ENCODE peak calls at places on chromosomes 11 and 22, in ten cellular contexts. Y, A, C, I, T, R, K, Q, O and F are unnamed samples.

GRCh38 chr22:41816241-41816640 is 15.8 kb downstream of the CCDC134 start:
- DNase-seq in Y (no peak), A (no peak), C (no peak), I (no peak), T (no peak), R (no peak), K (no peak), Q (no peak), O (no peak), F (no peak)

GRCh38 chr22:23579280-23579679 is 810 bp downstream of the IGLL1 start:
- DNase-seq in Y (no peak), A (no peak), C (no peak), I (no peak), T (no peak), R (no peak), K (no peak), Q (no peak), O (no peak), F (no peak)

GRCh38 chr22:39219071-39220050 is 25.4 kb downstream of the PDGFB start:
- DNase-seq in Y (no peak), A (no peak), C (no peak), I (no peak), T (peak; percentile 12), R (no peak), K (no peak), Q (no peak), O (no peak), F (no peak)

GRCh38 chr11:114477946-114478537 is 38.8 kb downstream of the REXO2 start:
- DNase-seq in Y (no peak), A (no peak), C (no peak), I (no peak), T (no peak), R (no peak), K (no peak), Q (no peak), O (no peak), F (no peak)

GRCh38 chr11:58654079-58654907 is 31.8 kb downstream of the CNTF start:
- DNase-seq in Y (peak; percentile 36), A (no peak), C (peak; percentile 13), I (peak; percentile 73), T (peak; percentile 86), R (peak; percentile 74), K (peak; percentile 83), Q (peak; percentile 88), O (peak; percentile 92), F (peak; percentile 78)

GRCh38 chr11:44456544-44457270 is 108.8 kb upstream of the CD82 start:
- DNase-seq in Y (no peak), A (no peak), C (no peak), I (no peak), T (no peak), R (no peak), K (no peak), Q (no peak), O (no peak), F (no peak)

GRCh38 chr22:27019827-27020226 is 362.4 kb downstream of the MIAT start:
- DNase-seq in Y (no peak), A (no peak), C (no peak), I (no peak), T (no peak), R (no peak), K (no peak), Q (no peak), O (no peak), F (no peak)

GRCh38 chr11:123822022-123822421 is 15.9 kb upstream of the OR6M1 start:
- DNase-seq in Y (no peak), A (no peak), C (no peak), I (no peak), T (no peak), R (no peak), K (no peak), Q (no peak), O (no peak), F (no peak)

GRCh38 chr22:26492220-26492619 is 8.5 kb downstream of the SRRD start:
- DNase-seq in Y (no peak), A (no peak), C (no peak), I (no peak), T (no peak), R (no peak), K (no peak), Q (no peak), O (no peak), F (no peak)

GRCh38 chr11:81658722-81659121 is 1074.9 kb downstream of the FAM181B start:
- DNase-seq in Y (no peak), A (no peak), C (no peak), I (peak; percentile 9), T (no peak), R (peak; percentile 14), K (no peak), Q (no peak), O (no peak), F (no peak)

GRCh38 chr11:133746663-133747306 is 98.5 kb downstream of the SPATA19 start:
- DNase-seq in Y (no peak), A (no peak), C (no peak), I (no peak), T (peak; percentile 23), R (no peak), K (no peak), Q (no peak), O (no peak), F (no peak)

GRCh38 chr22:44608606-44609226 is 93.3 kb upstream of the PRR5 start:
- DNase-seq in Y (no peak), A (no peak), C (no peak), I (no peak), T (no peak), R (no peak), K (no peak), Q (no peak), O (no peak), F (no peak)

GRCh38 chr11:58530236-58530635 is 22.3 kb upstream of the OR5B21 start:
- DNase-seq in Y (no peak), A (no peak), C (no peak), I (no peak), T (no peak), R (no peak), K (no peak), Q (no peak), O (no peak), F (no peak)

GRCh38 chr11:67095214-67095507 is 23.9 kb upstream of the KDM2A start:
- DNase-seq in Y (no peak), A (no peak), C (no peak), I (no peak), T (no peak), R (no peak), K (no peak), Q (no peak), O (no peak), F (no peak)

GRCh38 chr11:60504219-60504618 is 11.0 kb upstream of the MS4A13 start:
- DNase-seq in Y (no peak), A (no peak), C (no peak), I (no peak), T (no peak), R (no peak), K (no peak), Q (no peak), O (no peak), F (no peak)

GRCh38 chr22:44280665-44281188 is 32.0 kb downstream of the SHISAL1 start:
- DNase-seq in Y (no peak), A (no peak), C (no peak), I (no peak), T (no peak), R (no peak), K (no peak), Q (no peak), O (no peak), F (no peak)

GRCh38 chr11:66467034-66467659 is 442 bp downstream of the PELI3 start:
- DNase-seq in Y (no peak), A (no peak), C (no peak), I (peak; percentile 28), T (peak; percentile 49), R (peak; percentile 40), K (peak; percentile 52), Q (peak; percentile 58), O (no peak), F (no peak)

GRCh38 chr22:36816338-36816634 is 549 bp downstream of the PVALB start:
- DNase-seq in Y (no peak), A (no peak), C (no peak), I (no peak), T (no peak), R (no peak), K (no peak), Q (no peak), O (no peak), F (no peak)

GRCh38 chr11:100948936-100949335 is 180.7 kb downstream of the PGR start:
- DNase-seq in Y (no peak), A (no peak), C (no peak), I (no peak), T (no peak), R (peak; percentile 63), K (no peak), Q (no peak), O (no peak), F (no peak)

GRCh38 chr11:131186629-131187075 is 183.8 kb upstream of the NTM start:
- DNase-seq in Y (no peak), A (no peak), C (no peak), I (peak; percentile 1), T (no peak), R (no peak), K (no peak), Q (no peak), O (no peak), F (no peak)

GRCh38 chr11:78476066-78476465 is 58.4 kb upstream of the GAB2 start:
- DNase-seq in Y (no peak), A (no peak), C (no peak), I (no peak), T (no peak), R (peak; percentile 9), K (no peak), Q (no peak), O (no peak), F (no peak)

GRCh38 chr11:128409476-128409875 is 177.9 kb downstream of the ETS1 start:
- DNase-seq in Y (peak; percentile 81), A (no peak), C (no peak), I (peak; percentile 62), T (no peak), R (peak; percentile 89), K (no peak), Q (no peak), O (no peak), F (no peak)

GRCh38 chr11:44628730-44629361 is 63.4 kb downstream of the CD82 start:
- DNase-seq in Y (no peak), A (no peak), C (no peak), I (no peak), T (no peak), R (no peak), K (no peak), Q (no peak), O (peak; percentile 66), F (peak; percentile 1)

GRCh38 chr11:117220999-117221774 is 10.7 kb downstream of the PCSK7 start:
- DNase-seq in Y (no peak), A (no peak), C (no peak), I (no peak), T (peak; percentile 69), R (no peak), K (peak; percentile 72), Q (no peak), O (peak; percentile 85), F (no peak)

GRCh38 chr11:1204381-1205101 is 18.3 kb upstream of the MUC5B start:
- DNase-seq in Y (no peak), A (no peak), C (no peak), I (no peak), T (peak; percentile 9), R (no peak), K (no peak), Q (peak; percentile 4), O (peak; percentile 60), F (no peak)